ENCODE peak calls at places on chromosomes 5 and 9, in eight cellular contexts. C is iPS-NIHi11; U is pulmonary artery endothelial cell; Z is MV-4-11; R is astrocyte; M is activated CD4-positive, alpha-beta T cell treated with anti-CD3 and anti-CD28 coated beads for 24 hours; S is ureter; T is spleen. E is an unnamed sample.
A peak's percentile ranks its signal among the peaks of the same experiment; 100 is the strongest.

GRCh38 chr5:173753307-173754168 is 134.6 kb upstream of the CPEB4 start:
- DNase-seq in C (peak; percentile 88), U (no peak), Z (no peak), R (no peak), M (no peak), S (no peak), T (no peak), E (no peak)

GRCh38 chr9:136060671-136061371 is 34.3 kb downstream of the NACC2 start:
- DNase-seq in C (no peak), U (no peak), Z (no peak), R (no peak), M (no peak), S (no peak), T (no peak), E (no peak)

GRCh38 chr9:6413365-6414263 is 615 bp downstream of the UHRF2 start:
- DNase-seq in C (peak; percentile 41), U (no peak), Z (no peak), R (no peak), M (peak; percentile 16), S (peak; percentile 50), T (peak; percentile 93), E (peak; percentile 98)

GRCh38 chr5:11878846-11879245 is 25.4 kb downstream of the CTNND2 start:
- DNase-seq in C (no peak), U (no peak), Z (no peak), R (no peak), M (no peak), S (no peak), T (no peak), E (no peak)

GRCh38 chr5:75335952-75336624 is 932 bp upstream of the HMGCR start:
- DNase-seq in C (peak; percentile 32), U (peak; percentile 55), Z (peak; percentile 32), R (peak; percentile 83), M (peak; percentile 5), S (peak; percentile 44), T (no peak), E (peak; percentile 69)

GRCh38 chr9:126591083-126591482 is 22.6 kb upstream of the LMX1B start:
- DNase-seq in C (peak; percentile 55), U (no peak), Z (no peak), R (no peak), M (no peak), S (no peak), T (no peak), E (no peak)

GRCh38 chr5:39714036-39714698 is 289.4 kb upstream of the DAB2 start:
- DNase-seq in C (peak; percentile 52), U (peak; percentile 19), Z (peak; percentile 53), R (peak; percentile 30), M (peak; percentile 48), S (peak; percentile 54), T (no peak), E (peak; percentile 84)

GRCh38 chr9:81574399-81574798 is 114.9 kb downstream of the TLE1 start:
- DNase-seq in C (no peak), U (no peak), Z (no peak), R (peak; percentile 86), M (no peak), S (no peak), T (no peak), E (no peak)

GRCh38 chr5:59115345-59115744 is 532.5 kb downstream of the RAB3C start:
- DNase-seq in C (no peak), U (no peak), Z (no peak), R (peak; percentile 32), M (no peak), S (no peak), T (no peak), E (peak; percentile 10)

GRCh38 chr5:10218658-10219057 is 31.0 kb downstream of the ATPSCKMT start:
- DNase-seq in C (no peak), U (no peak), Z (no peak), R (no peak), M (no peak), S (no peak), T (no peak), E (no peak)

GRCh38 chr9:129230302-129230701 is 52.2 kb upstream of the IER5L start:
- DNase-seq in C (no peak), U (no peak), Z (no peak), R (no peak), M (no peak), S (no peak), T (peak; percentile 39), E (no peak)

GRCh38 chr5:88391116-88391515 is 122.5 kb upstream of the TMEM161B start:
- DNase-seq in C (no peak), U (no peak), Z (no peak), R (no peak), M (no peak), S (no peak), T (no peak), E (no peak)

GRCh38 chr9:34991833-34992375 is 2.4 kb downstream of the DNAJB5 start:
- DNase-seq in C (peak; percentile 66), U (no peak), Z (no peak), R (peak; percentile 39), M (no peak), S (no peak), T (no peak), E (no peak)

GRCh38 chr9:72038890-72039410 is 21.5 kb downstream of the C9orf57 start:
- DNase-seq in C (peak; percentile 87), U (peak; percentile 7), Z (peak; percentile 33), R (peak; percentile 37), M (peak; percentile 47), S (peak; percentile 87), T (peak; percentile 82), E (peak; percentile 85)

GRCh38 chr5:115246361-115246991 is 16.2 kb downstream of the PGGT1B start:
- DNase-seq in C (peak; percentile 42), U (no peak), Z (peak; percentile 38), R (peak; percentile 11), M (no peak), S (no peak), T (no peak), E (peak; percentile 23)

GRCh38 chr5:135930029-135930948 is 24.5 kb downstream of the LECT2 start:
- DNase-seq in C (peak; percentile 77), U (no peak), Z (no peak), R (no peak), M (no peak), S (no peak), T (no peak), E (no peak)

GRCh38 chr9:35510745-35511428 is 21.0 kb downstream of the RUSC2 start:
- DNase-seq in C (peak; percentile 24), U (peak; percentile 66), Z (no peak), R (peak; percentile 97), M (no peak), S (peak; percentile 80), T (no peak), E (no peak)

GRCh38 chr5:32506809-32507208 is 62.3 kb upstream of the ZFR start:
- DNase-seq in C (no peak), U (no peak), Z (no peak), R (peak; percentile 88), M (no peak), S (no peak), T (no peak), E (no peak)

GRCh38 chr5:37667430-37667829 is 172.4 kb downstream of the GDNF start:
- DNase-seq in C (no peak), U (no peak), Z (no peak), R (no peak), M (no peak), S (no peak), T (no peak), E (no peak)

GRCh38 chr9:114898741-114899140 is 31.6 kb downstream of the TNFSF8 start:
- DNase-seq in C (no peak), U (no peak), Z (peak; percentile 94), R (no peak), M (peak; percentile 38), S (peak; percentile 47), T (peak; percentile 93), E (peak; percentile 16)

GRCh38 chr9:110936719-110937452 is 101.4 kb downstream of the LPAR1 start:
- DNase-seq in C (no peak), U (no peak), Z (peak; percentile 44), R (peak; percentile 69), M (no peak), S (no peak), T (no peak), E (no peak)

GRCh38 chr9:33162721-33163311 is 4.3 kb downstream of the B4GALT1 start:
- DNase-seq in C (no peak), U (no peak), Z (no peak), R (peak; percentile 54), M (no peak), S (peak; percentile 52), T (no peak), E (no peak)

GRCh38 chr5:17819786-17820185 is 185.5 kb downstream of the TAF11L14 start:
- DNase-seq in C (no peak), U (no peak), Z (no peak), R (peak; percentile 26), M (no peak), S (no peak), T (no peak), E (no peak)

GRCh38 chr9:131346559-131346958 is 47.3 kb upstream of the PRRC2B start:
- DNase-seq in C (no peak), U (no peak), Z (no peak), R (no peak), M (no peak), S (no peak), T (peak; percentile 3), E (no peak)

GRCh38 chr9:115691097-115691496 is 462.5 kb upstream of the PAPPA start:
- DNase-seq in C (no peak), U (no peak), Z (peak; percentile 31), R (peak; percentile 98), M (no peak), S (no peak), T (no peak), E (peak; percentile 18)

GRCh38 chr5:78778538-78778937 is 130.0 kb upstream of the LHFPL2 start:
- DNase-seq in C (no peak), U (no peak), Z (no peak), R (peak; percentile 81), M (no peak), S (no peak), T (no peak), E (no peak)

GRCh38 chr5:115333164-115333563 is 36.7 kb upstream of the CCDC112 start:
- DNase-seq in C (no peak), U (no peak), Z (peak; percentile 96), R (peak; percentile 0), M (no peak), S (no peak), T (no peak), E (peak; percentile 40)

GRCh38 chr5:106454651-106455415 is 1215.9 kb downstream of the EFNA5 start:
- DNase-seq in C (peak; percentile 26), U (no peak), Z (no peak), R (peak; percentile 52), M (no peak), S (no peak), T (no peak), E (peak; percentile 61)